ENCODE peak calls at places on chromosomes 11 and 22, in five cellular contexts. One of them, this sample, is unnamed.

GRCh38 chr11:19929147-19929546 is 216.5 kb downstream of the NAV2 start:
- DNase-seq in H9: no peak
- DNase-seq in H1: no peak
- DNase-seq in trophoblast cell: no peak
- DNase-seq in mesenchymal stem cell: no peak
- DNase-seq in this sample: no peak

GRCh38 chr22:46233231-46233630 is 16.9 kb downstream of the CDPF1 start:
- DNase-seq in H9: no peak
- DNase-seq in H1: no peak
- DNase-seq in trophoblast cell: no peak
- DNase-seq in mesenchymal stem cell: no peak
- DNase-seq in this sample: no peak

GRCh38 chr11:127073621-127074020 is 73.1 kb upstream of the KIRREL3 start:
- DNase-seq in H9: no peak
- DNase-seq in H1: no peak
- DNase-seq in trophoblast cell: no peak
- DNase-seq in mesenchymal stem cell: no peak
- DNase-seq in this sample: no peak

GRCh38 chr11:41115066-41115465 is 344.4 kb downstream of the LRRC4C start:
- DNase-seq in H9: no peak
- DNase-seq in H1: no peak
- DNase-seq in trophoblast cell: no peak
- DNase-seq in mesenchymal stem cell: no peak
- DNase-seq in this sample: no peak

GRCh38 chr22:45534339-45535192 is 31.9 kb downstream of the FBLN1 start:
- DNase-seq in H9: no peak
- DNase-seq in H1: no peak
- DNase-seq in trophoblast cell: no peak
- DNase-seq in mesenchymal stem cell: peak
- DNase-seq in this sample: no peak

GRCh38 chr22:41940853-41941765 is 5.8 kb downstream of the CENPM start:
- DNase-seq in H9: peak
- DNase-seq in H1: no peak
- DNase-seq in trophoblast cell: peak
- DNase-seq in mesenchymal stem cell: peak
- DNase-seq in this sample: peak

GRCh38 chr22:19876314-19876940 is 21.8 kb upstream of the GNB1L start:
- DNase-seq in H9: no peak
- DNase-seq in H1: no peak
- DNase-seq in trophoblast cell: no peak
- DNase-seq in mesenchymal stem cell: no peak
- DNase-seq in this sample: no peak

GRCh38 chr22:23389271-23390071 is 190.6 kb downstream of the IGLL1 start:
- DNase-seq in H9: no peak
- DNase-seq in H1: no peak
- DNase-seq in trophoblast cell: no peak
- DNase-seq in mesenchymal stem cell: no peak
- DNase-seq in this sample: no peak

GRCh38 chr11:128970598-128971190 is 28.0 kb upstream of the TP53AIP1 start:
- DNase-seq in H9: no peak
- DNase-seq in H1: no peak
- DNase-seq in trophoblast cell: no peak
- DNase-seq in mesenchymal stem cell: no peak
- DNase-seq in this sample: no peak

GRCh38 chr11:32426819-32427615 is 8.3 kb downstream of the WT1 start:
- DNase-seq in H9: peak
- DNase-seq in H1: no peak
- DNase-seq in trophoblast cell: no peak
- DNase-seq in mesenchymal stem cell: no peak
- DNase-seq in this sample: no peak

GRCh38 chr11:1384206-1384965 is 5.3 kb upstream of the BRSK2 start:
- DNase-seq in H9: no peak
- DNase-seq in H1: no peak
- DNase-seq in trophoblast cell: no peak
- DNase-seq in mesenchymal stem cell: no peak
- DNase-seq in this sample: no peak

GRCh38 chr11:44066732-44067131 is 662 bp downstream of the ACCS start:
- DNase-seq in H9: no peak
- DNase-seq in H1: no peak
- DNase-seq in trophoblast cell: no peak
- DNase-seq in mesenchymal stem cell: peak
- DNase-seq in this sample: no peak

GRCh38 chr11:985848-986247 is 50.7 kb downstream of the MUC6 start:
- DNase-seq in H9: no peak
- DNase-seq in H1: no peak
- DNase-seq in trophoblast cell: no peak
- DNase-seq in mesenchymal stem cell: no peak
- DNase-seq in this sample: no peak

GRCh38 chr11:102318469-102318868 is 1.2 kb downstream of the BIRC3 start:
- DNase-seq in H9: no peak
- DNase-seq in H1: no peak
- DNase-seq in trophoblast cell: no peak
- DNase-seq in mesenchymal stem cell: no peak
- DNase-seq in this sample: no peak

GRCh38 chr11:3155216-3155615 is 9.9 kb downstream of the OSBPL5 start:
- DNase-seq in H9: no peak
- DNase-seq in H1: no peak
- DNase-seq in trophoblast cell: no peak
- DNase-seq in mesenchymal stem cell: no peak
- DNase-seq in this sample: no peak

GRCh38 chr11:12906501-12906900 is 102.6 kb upstream of the RASSF10 start:
- DNase-seq in H9: no peak
- DNase-seq in H1: no peak
- DNase-seq in trophoblast cell: no peak
- DNase-seq in mesenchymal stem cell: no peak
- DNase-seq in this sample: no peak

GRCh38 chr11:44955019-44955738 is 4.5 kb upstream of the TP53I11 start:
- DNase-seq in H9: no peak
- DNase-seq in H1: no peak
- DNase-seq in trophoblast cell: no peak
- DNase-seq in mesenchymal stem cell: peak
- DNase-seq in this sample: no peak

GRCh38 chr11:94147433-94147845 is 18.8 kb downstream of the PANX1 start:
- DNase-seq in H9: no peak
- DNase-seq in H1: no peak
- DNase-seq in trophoblast cell: no peak
- DNase-seq in mesenchymal stem cell: no peak
- DNase-seq in this sample: no peak

GRCh38 chr11:65562020-65562419 is 3.9 kb upstream of the LTBP3 start:
- DNase-seq in H9: no peak
- DNase-seq in H1: no peak
- DNase-seq in trophoblast cell: no peak
- DNase-seq in mesenchymal stem cell: no peak
- DNase-seq in this sample: no peak

GRCh38 chr11:127017482-127017881 is 16.9 kb upstream of the KIRREL3 start:
- DNase-seq in H9: peak
- DNase-seq in H1: no peak
- DNase-seq in trophoblast cell: peak
- DNase-seq in mesenchymal stem cell: peak
- DNase-seq in this sample: peak

GRCh38 chr11:14451825-14452224 is 47.8 kb downstream of the COPB1 start:
- DNase-seq in H9: no peak
- DNase-seq in H1: no peak
- DNase-seq in trophoblast cell: no peak
- DNase-seq in mesenchymal stem cell: no peak
- DNase-seq in this sample: no peak

GRCh38 chr22:40645579-40646197 is 9.2 kb upstream of the MRTFA start:
- DNase-seq in H9: no peak
- DNase-seq in H1: no peak
- DNase-seq in trophoblast cell: no peak
- DNase-seq in mesenchymal stem cell: no peak
- DNase-seq in this sample: no peak

GRCh38 chr11:119195680-119196079 is 10.4 kb downstream of the NHERF4 start:
- DNase-seq in H9: peak
- DNase-seq in H1: peak
- DNase-seq in trophoblast cell: peak
- DNase-seq in mesenchymal stem cell: peak
- DNase-seq in this sample: no peak

GRCh38 chr22:35775339-35775738 is 57.7 kb downstream of the APOL5 start:
- DNase-seq in H9: no peak
- DNase-seq in H1: no peak
- DNase-seq in trophoblast cell: no peak
- DNase-seq in mesenchymal stem cell: no peak
- DNase-seq in this sample: no peak
- H3K18ac ChIP-seq in H9: no peak
- H3K18ac ChIP-seq in H1: no peak
- H3K18ac ChIP-seq in trophoblast cell: no peak
- H3K18ac ChIP-seq in mesenchymal stem cell: no peak
- H3K18ac ChIP-seq in this sample: no peak

GRCh38 chr22:35456757-35457156 is 56.8 kb downstream of the MCM5 start:
- DNase-seq in H9: no peak
- DNase-seq in H1: no peak
- DNase-seq in trophoblast cell: no peak
- DNase-seq in mesenchymal stem cell: no peak
- DNase-seq in this sample: no peak

GRCh38 chr22:35459423-35459894 is 59.5 kb downstream of the MCM5 start:
- DNase-seq in H9: no peak
- DNase-seq in H1: no peak
- DNase-seq in trophoblast cell: no peak
- DNase-seq in mesenchymal stem cell: no peak
- DNase-seq in this sample: no peak

GRCh38 chr22:35457729-35458546 is 58.0 kb downstream of the MCM5 start:
- DNase-seq in H9: no peak
- DNase-seq in H1: no peak
- DNase-seq in trophoblast cell: no peak
- DNase-seq in mesenchymal stem cell: no peak
- DNase-seq in this sample: no peak

GRCh38 chr22:35460678-35461077 is 60.7 kb downstream of the MCM5 start:
- DNase-seq in H9: no peak
- DNase-seq in H1: no peak
- DNase-seq in trophoblast cell: no peak
- DNase-seq in mesenchymal stem cell: no peak
- DNase-seq in this sample: no peak

DNA sequence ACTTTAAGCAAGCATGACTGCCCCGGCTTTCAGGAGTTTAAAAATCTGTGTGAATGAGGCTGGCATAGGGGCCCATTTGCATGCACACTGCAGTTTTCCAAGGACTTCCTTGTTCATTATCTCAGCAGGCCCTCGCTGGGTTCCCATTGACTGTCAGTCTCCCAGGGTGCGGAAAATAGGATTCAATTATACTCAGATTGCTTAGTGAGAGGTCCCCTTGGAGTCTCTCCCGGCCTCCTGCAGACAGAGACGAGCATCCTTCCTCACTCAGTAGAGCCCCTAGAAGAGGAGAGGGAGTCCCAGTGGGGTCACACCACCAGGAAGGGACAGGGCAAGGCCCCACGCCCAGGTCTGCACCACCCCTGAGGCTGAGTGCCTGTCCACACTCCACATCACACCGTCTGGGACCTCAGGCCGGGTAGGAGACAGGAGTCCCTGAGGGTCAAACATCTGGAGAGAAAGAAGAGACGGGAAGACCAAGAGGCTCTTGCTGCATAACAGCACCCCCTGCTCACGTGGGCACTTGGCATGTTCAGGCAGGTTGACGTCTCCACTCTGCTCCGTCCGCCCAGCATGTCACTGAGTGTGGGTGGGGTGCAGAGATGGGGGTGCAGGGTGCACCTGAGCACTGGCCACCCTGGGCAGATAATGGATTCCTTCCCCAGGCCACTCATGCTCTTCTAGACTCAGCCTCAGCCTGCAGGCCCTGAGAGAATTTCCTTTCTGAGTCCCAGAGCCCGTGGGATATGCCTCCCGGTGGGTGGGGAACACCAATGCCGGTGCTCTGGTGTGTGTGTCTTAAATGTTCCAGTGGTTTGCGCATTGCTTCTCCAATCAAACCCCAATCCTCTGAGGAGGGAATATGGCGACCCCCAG is 58.8 kb downstream of the MCM5 start:
- DNase-seq in H9: no peak
- DNase-seq in H1: no peak
- DNase-seq in trophoblast cell: no peak
- DNase-seq in mesenchymal stem cell: no peak
- DNase-seq in this sample: no peak
- H2BK12ac ChIP-seq in H9: no peak
- H2BK12ac ChIP-seq in H1: no peak
- H2BK12ac ChIP-seq in trophoblast cell: no peak
- H2BK12ac ChIP-seq in mesenchymal stem cell: no peak
- H2BK12ac ChIP-seq in this sample: no peak

GRCh38 chr22:27476318-27476717 is 325.2 kb downstream of the MN1 start:
- DNase-seq in H9: no peak
- DNase-seq in H1: no peak
- DNase-seq in trophoblast cell: no peak
- DNase-seq in mesenchymal stem cell: no peak
- DNase-seq in this sample: no peak

GRCh38 chr22:27475548-27475897 is 326.0 kb downstream of the MN1 start:
- DNase-seq in H9: no peak
- DNase-seq in H1: no peak
- DNase-seq in trophoblast cell: no peak
- DNase-seq in mesenchymal stem cell: peak
- DNase-seq in this sample: no peak

GRCh38 chr22:27474112-27474571 is 327.4 kb downstream of the MN1 start:
- DNase-seq in H9: no peak
- DNase-seq in H1: no peak
- DNase-seq in trophoblast cell: peak
- DNase-seq in mesenchymal stem cell: no peak
- DNase-seq in this sample: no peak

GRCh38 chr22:27473533-27473932 is 328.0 kb downstream of the MN1 start:
- DNase-seq in H9: no peak
- DNase-seq in H1: no peak
- DNase-seq in trophoblast cell: no peak
- DNase-seq in mesenchymal stem cell: no peak
- DNase-seq in this sample: no peak

DNA sequence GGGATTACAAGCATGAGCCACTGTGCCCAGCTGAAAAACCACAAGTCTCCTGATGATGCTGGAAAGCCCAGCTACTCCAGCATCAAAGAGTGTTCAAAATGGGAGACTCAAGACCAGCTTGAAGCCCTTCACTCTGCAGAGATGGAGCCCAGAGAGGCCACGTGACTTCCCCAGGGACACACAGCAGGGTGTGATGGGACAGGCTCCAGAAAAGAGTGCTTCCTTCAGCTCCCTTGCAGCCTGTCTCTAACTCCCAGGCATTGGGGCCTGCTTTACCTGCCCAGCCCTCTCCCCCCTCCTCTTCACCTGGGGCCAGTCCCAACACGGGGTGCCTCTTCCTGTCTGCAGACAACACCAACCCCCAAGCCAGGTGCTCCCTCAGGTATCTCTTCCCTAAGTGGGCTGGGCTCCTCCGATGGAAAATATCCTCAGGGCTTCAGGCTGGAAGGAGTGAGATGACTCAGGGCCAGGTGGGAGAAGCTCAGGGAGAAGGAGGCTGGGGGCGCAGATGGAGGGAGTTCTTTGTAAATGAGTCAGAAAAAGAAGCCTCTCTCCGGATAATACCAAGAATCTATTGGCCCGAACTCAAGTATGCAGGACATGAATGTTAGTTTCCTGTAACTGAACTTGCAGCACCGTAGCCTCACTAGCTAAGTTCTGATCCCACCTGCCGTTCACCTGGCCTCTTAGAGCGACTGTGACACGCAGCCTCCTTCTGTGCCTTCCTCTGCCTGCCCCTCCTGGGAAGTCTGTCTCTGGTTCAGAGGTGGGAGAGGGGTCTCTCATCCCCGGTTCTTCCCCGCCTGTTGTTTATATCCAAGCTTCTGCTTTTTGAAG is 326.6 kb downstream of the MN1 start:
- DNase-seq in H9: peak
- DNase-seq in H1: peak
- DNase-seq in trophoblast cell: peak
- DNase-seq in mesenchymal stem cell: peak
- DNase-seq in this sample: no peak
- H3K18ac ChIP-seq in H9: no peak
- H3K18ac ChIP-seq in H1: peak
- H3K18ac ChIP-seq in trophoblast cell: peak
- H3K18ac ChIP-seq in mesenchymal stem cell: peak
- H3K18ac ChIP-seq in this sample: peak

GRCh38 chr22:49067504-49067903 is 760.2 kb downstream of the BRD1 start:
- DNase-seq in H9: no peak
- DNase-seq in H1: no peak
- DNase-seq in trophoblast cell: no peak
- DNase-seq in mesenchymal stem cell: no peak
- DNase-seq in this sample: no peak
- H2BK12ac ChIP-seq in H9: no peak
- H2BK12ac ChIP-seq in H1: no peak
- H2BK12ac ChIP-seq in trophoblast cell: no peak
- H2BK12ac ChIP-seq in mesenchymal stem cell: no peak
- H2BK12ac ChIP-seq in this sample: no peak